ENCODE peak calls at places on chromosome 11, in six cellular contexts. C is pancreas, N is epithelial cell of esophagus, A is vagina, K is cardiac fibroblast, J is NB4. G is an unnamed sample.

GRCh38 chr11:24233041-24233440 is 263.8 kb upstream of the LUZP2 start:
- DNase-seq in A (no peak), N (peak), K (no peak), C (no peak), J (no peak), G (no peak)

GRCh38 chr11:17473071-17473744 is 3.4 kb downstream of the ABCC8 start:
- DNase-seq in C (no peak), J (peak), A (no peak), K (no peak), N (peak), G (no peak)

GRCh38 chr11:67463680-67464410 is 5.2 kb downstream of the TMEM134 start:
- DNase-seq in A (no peak), J (peak), N (peak), C (peak), K (no peak), G (peak)

GRCh38 chr11:69217276-69218105 is 61.8 kb downstream of the SMIM38 start:
- DNase-seq in K (no peak), N (no peak), C (peak), J (no peak), A (peak), G (no peak)

GRCh38 chr11:34348919-34349318 is 8.9 kb downstream of the ABTB2 start:
- DNase-seq in C (no peak), K (no peak), N (no peak), J (no peak), A (no peak), G (no peak)

GRCh38 chr11:76459299-76459698 is 14.5 kb downstream of the EMSY start:
- DNase-seq in N (peak), C (no peak), A (no peak), J (peak), K (peak), G (no peak)

GRCh38 chr11:26134481-26135355 is 197.2 kb upstream of the ANO3 start:
- DNase-seq in J (peak), N (peak), C (no peak), K (peak), A (no peak), G (no peak)

GRCh38 chr11:74487875-74488274 is 5.6 kb downstream of the LIPT2 start:
- DNase-seq in A (no peak), J (peak), C (no peak), K (no peak), N (peak), G (no peak)

GRCh38 chr11:67349927-67350465 is 3.4 kb downstream of the POLD4 start:
- DNase-seq in K (no peak), N (no peak), A (no peak), C (no peak), J (no peak), G (no peak)

GRCh38 chr11:1937616-1938342 is 9.4 kb upstream of the MRPL23 start:
- DNase-seq in A (no peak), C (peak), N (no peak), J (no peak), K (no peak), G (peak)

GRCh38 chr11:71238941-71239340 is 13.4 kb downstream of the SHANK2 start:
- DNase-seq in N (no peak), A (no peak), J (no peak), K (no peak), C (no peak), G (no peak)

GRCh38 chr11:8732276-8732675 is 49.7 kb downstream of the RPL27A start:
- DNase-seq in N (no peak), K (no peak), A (no peak), C (no peak), J (peak), G (no peak)

GRCh38 chr11:16114978-16115871 is 241.1 kb downstream of the SOX6 start:
- DNase-seq in K (no peak), C (peak), A (no peak), J (no peak), N (no peak), G (no peak)

GRCh38 chr11:114147389-114148382 is 88.2 kb downstream of the ZBTB16 start:
- DNase-seq in A (no peak), J (peak), C (no peak), N (no peak), K (peak), G (no peak)

GRCh38 chr11:115518983-115519382 is 14.8 kb upstream of the CADM1 start:
- DNase-seq in C (no peak), J (no peak), A (no peak), N (no peak), K (no peak), G (no peak)

GRCh38 chr11:12813371-12814225 is 139.4 kb downstream of the TEAD1 start:
- DNase-seq in J (no peak), N (peak), C (no peak), A (no peak), K (peak), G (no peak)

GRCh38 chr11:12815931-12816494 is 141.8 kb downstream of the TEAD1 start:
- DNase-seq in K (no peak), N (no peak), J (no peak), C (no peak), A (no peak), G (no peak)

GRCh38 chr11:12817681-12818332 is 143.6 kb downstream of the TEAD1 start:
- DNase-seq in K (no peak), C (no peak), A (no peak), J (no peak), N (no peak), G (no peak)

GRCh38 chr11:12812849-12813248 is 138.6 kb downstream of the TEAD1 start:
- DNase-seq in J (no peak), N (no peak), K (no peak), A (no peak), C (no peak), G (no peak)

GRCh38 chr11:12815150-12815523 is 140.9 kb downstream of the TEAD1 start:
- DNase-seq in A (no peak), K (no peak), N (no peak), C (no peak), J (no peak), G (no peak)
- H3K4me3 ChIP-seq in A (peak), K (no peak), N (no peak), C (no peak), J (no peak), G (no peak)

DNA sequence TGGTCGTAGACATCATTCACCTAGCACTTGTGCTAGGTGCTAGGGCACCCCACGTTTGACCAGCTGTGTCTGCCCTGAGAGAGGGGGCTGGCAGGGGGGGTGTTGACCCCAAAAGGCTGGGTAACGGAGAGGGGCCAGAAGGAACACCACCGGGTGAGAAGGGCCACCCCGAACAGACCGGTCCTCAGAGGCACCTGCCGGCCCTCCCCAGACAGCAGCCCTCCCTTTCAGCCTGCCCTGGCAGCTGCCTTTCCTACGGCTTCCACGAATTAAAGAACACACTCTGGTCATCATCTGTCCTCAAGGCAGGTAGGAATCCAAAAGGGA is 977 bp upstream of the KCNJ5 start:
- DNase-seq in N (no peak), K (no peak), C (no peak), A (no peak), J (no peak), G (no peak)
- H3K4me3 ChIP-seq in N (peak), K (peak), C (peak), A (peak), J (no peak), G (peak)

DNA sequence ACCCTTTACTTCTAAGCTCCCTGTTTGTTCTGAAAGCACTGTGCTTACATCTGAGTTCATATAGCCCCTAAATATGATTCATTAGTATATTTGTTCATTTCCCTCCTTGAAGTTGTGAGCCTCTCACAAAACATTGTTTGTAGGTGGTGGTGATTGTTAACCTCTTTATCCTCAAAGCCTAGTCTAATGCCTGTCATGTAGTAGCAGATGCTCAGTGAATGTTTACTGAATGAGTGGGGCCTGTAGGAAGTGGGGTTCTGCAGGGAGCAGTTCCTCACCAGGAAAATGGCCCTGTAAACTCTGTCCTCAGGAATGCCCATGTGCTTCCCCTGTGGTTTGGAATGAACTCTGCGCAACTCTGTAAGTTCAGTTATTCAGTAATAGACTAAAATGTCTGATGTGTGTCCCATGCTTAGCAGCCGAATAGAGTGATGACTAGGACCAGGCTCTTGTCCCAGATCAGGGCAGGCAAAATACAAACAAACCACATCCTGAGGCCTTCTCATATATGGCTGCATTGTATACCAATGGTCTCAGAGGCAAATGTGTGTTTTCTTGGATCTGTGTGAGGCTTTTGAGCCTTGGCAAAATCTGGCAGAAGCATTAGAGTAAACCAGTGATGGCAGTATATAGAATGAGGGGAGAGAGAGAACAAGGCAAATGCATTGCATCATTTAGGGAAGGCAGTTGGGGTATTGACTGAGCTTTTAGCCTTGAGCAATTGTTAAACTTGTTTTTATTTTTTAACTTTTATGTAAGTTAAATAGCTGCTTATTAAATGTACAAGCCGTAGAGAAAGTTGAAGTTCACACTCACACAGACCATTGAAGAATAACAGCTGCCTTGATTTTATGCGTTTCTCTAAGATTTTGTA is 91.4 kb upstream of the BIRC3 start:
- DNase-seq in A (no peak), N (peak), C (no peak), K (peak), J (no peak), G (no peak)
- H3K4me3 ChIP-seq in A (no peak), N (no peak), C (no peak), K (no peak), J (no peak), G (no peak)

GRCh38 chr11:116981216-116981887 is 116.9 kb downstream of the SIK3 start:
- DNase-seq in A (no peak), N (no peak), J (peak), K (peak), C (no peak), G (no peak)
- H3K4me3 ChIP-seq in A (no peak), N (no peak), J (no peak), K (no peak), C (no peak), G (no peak)

GRCh38 chr11:60870276-60870675 is 2.9 kb downstream of the ZP1 start:
- DNase-seq in C (no peak), N (no peak), K (no peak), J (no peak), A (no peak), G (peak)

GRCh38 chr11:60867871-60868681 is 734 bp downstream of the ZP1 start:
- DNase-seq in C (peak), A (no peak), K (no peak), N (no peak), J (no peak), G (peak)

GRCh38 chr11:60868682-60869450 is 1.5 kb downstream of the ZP1 start:
- DNase-seq in C (no peak), N (no peak), J (no peak), K (no peak), A (no peak), G (peak)

GRCh38 chr11:60870733-60871377 is 3.5 kb downstream of the ZP1 start:
- DNase-seq in N (no peak), A (no peak), J (no peak), K (no peak), C (no peak), G (peak)

DNA sequence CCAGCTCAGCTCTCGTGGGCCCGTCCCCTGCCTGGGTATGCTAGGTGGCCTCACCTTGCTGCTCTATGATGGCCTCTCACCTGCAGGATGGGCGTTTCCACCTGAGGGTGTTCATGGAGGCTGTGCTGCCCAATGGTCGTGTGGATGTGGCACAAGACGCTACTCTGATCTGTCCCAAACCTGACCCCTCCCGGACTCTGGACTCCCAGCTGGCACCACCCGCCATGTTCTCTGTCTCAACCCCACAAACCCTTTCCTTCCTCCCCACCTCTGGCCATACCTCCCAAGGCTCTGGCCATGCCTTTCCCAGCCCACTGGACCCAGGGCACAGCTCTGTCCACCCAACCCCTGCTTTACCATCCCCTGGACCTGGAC is 2.1 kb downstream of the ZP1 start:
- DNase-seq in A (no peak), C (no peak), J (no peak), K (no peak), N (no peak), G (peak)
- H3K4me3 ChIP-seq in A (no peak), C (no peak), J (no peak), K (no peak), N (no peak), G (no peak)

GRCh38 chr11:125429174-125429707 is 66.8 kb downstream of the FEZ1 start:
- DNase-seq in N (peak), C (no peak), K (peak), A (no peak), J (peak), G (peak)
- H3K4me3 ChIP-seq in N (no peak), C (no peak), K (no peak), A (no peak), J (no peak), G (no peak)

DNA sequence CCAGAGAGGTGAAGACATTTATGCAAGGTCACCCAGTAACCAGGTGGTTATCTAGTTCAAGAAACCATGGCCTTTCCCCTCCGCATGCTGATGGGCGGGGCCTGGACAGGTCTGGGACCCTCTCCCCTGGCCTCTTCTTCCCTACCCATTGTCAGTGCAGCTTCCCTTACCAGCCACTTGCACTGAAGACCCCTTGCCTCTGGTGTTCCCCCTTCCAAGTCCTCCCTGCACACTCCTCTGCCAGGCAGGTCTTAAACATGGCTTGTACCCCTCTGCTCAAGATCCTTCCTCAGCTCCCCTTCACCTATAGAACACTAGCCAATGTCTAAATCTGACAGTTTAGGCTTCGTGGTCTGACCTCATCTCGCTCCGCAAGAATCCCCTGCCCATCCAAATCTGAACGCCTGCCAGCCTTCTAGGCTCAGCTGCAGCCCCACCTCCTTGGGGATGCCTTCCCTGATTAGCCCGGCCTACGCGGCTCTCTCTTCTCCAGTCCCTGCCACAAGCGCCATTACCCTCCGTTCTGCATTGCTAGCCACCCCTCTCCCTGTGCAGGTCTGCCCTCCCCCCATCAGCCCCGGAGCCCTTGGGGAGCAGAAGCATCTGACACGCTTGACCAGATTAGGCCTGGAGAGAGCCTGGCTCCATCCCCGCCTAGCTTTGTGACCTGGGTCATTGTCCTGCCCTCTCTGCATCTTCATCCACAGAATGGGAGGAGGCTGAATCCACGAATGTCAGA is 213.8 kb downstream of the DSCAML1 start:
- DNase-seq in J (no peak), A (no peak), K (no peak), C (no peak), N (no peak), G (no peak)
- H3K4me3 ChIP-seq in J (no peak), A (no peak), K (no peak), C (no peak), N (no peak), G (no peak)

GRCh38 chr11:43577566-43578264 is 102.8 kb upstream of the HSD17B12 start:
- DNase-seq in A (no peak), K (no peak), J (no peak), N (no peak), C (no peak), G (no peak)

GRCh38 chr11:43573873-43574272 is 106.7 kb upstream of the HSD17B12 start:
- DNase-seq in K (no peak), N (no peak), C (no peak), A (no peak), J (no peak), G (no peak)

GRCh38 chr11:43576834-43577521 is 103.6 kb upstream of the HSD17B12 start:
- DNase-seq in N (peak), J (peak), A (no peak), C (no peak), K (peak), G (no peak)

GRCh38 chr11:43574949-43575915 is 105.3 kb upstream of the HSD17B12 start:
- DNase-seq in K (peak), C (no peak), J (peak), N (peak), A (no peak), G (no peak)

DNA sequence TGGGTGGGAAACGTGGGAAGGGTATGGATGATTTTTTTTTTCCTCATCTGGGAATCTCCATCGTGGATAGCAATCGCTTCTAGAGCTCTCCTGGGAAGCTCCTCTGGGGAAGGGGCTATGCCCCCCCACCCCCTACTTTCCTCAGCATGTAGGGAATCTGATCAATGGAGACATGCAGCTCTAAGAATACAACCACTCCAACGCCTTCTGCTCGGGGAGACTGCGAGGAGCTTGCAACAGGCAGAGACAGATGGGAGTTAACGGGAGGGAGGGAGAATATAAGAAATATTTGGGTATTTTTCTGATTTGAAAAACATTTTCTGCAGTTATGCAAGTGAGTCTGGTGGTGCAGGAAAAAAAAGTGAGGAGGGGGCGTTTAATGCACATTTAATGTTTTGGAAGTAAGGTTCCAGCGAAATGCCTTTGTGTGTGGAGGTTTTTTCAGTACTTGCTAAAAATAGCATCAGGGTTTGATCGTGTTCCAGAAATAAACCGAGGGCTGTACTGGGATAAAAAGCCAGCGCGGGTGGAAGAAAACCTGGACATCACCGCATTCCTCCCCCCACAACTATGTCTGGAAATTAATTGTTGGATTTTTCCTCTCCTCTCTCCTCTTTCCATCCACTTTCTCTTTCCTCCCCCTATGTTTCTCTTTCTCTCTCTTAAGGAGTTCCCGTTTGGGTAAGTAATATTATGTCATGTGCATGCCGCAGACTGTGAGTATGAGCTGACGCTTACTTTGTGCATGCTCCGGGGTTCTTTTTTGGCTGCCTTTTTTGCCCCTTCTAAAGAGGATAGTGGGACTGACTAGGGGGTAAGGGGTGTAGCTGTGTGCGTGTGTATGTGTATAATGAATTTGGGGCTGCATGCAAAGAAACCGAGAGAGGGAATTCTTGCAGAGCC is 104.4 kb upstream of the HSD17B12 start:
- DNase-seq in N (no peak), C (no peak), J (peak), A (no peak), K (peak), G (no peak)
- H3K4me3 ChIP-seq in N (no peak), C (no peak), J (peak), A (peak), K (peak), G (peak)

GRCh38 chr11:118914178-118914918 is 11.4 kb downstream of the BCL9L start:
- DNase-seq in N (no peak), J (peak), C (peak), A (no peak), K (peak), G (no peak)
- H3K4me3 ChIP-seq in N (peak), J (no peak), C (no peak), A (peak), K (no peak), G (peak)

DNA sequence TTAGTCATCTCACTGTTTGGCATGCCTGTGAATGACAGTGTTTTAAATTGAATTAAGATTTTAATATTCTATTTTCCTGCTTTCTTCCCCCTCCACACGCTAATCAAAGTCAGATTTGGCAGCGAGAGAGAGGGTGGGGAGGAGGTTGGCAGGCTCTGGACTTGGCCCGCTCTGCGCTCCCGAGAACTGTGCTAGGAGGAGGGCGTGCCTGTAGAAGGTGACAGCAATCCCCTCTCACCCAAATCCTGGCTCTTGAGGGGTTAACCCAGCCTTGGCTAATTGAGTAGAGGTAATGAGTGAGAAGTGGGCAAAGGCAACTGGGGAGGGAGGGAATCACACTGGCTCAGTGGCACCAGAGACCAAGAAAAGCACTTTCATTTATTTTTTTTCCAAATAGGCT is 42.2 kb downstream of the BUD13 start:
- DNase-seq in N (no peak), A (no peak), K (peak), J (no peak), C (no peak), G (no peak)
- H3K4me3 ChIP-seq in N (no peak), A (no peak), K (no peak), J (no peak), C (no peak), G (no peak)